ENCODE peak calls at places on chromosomes 5 and 9, in nine cellular contexts. E is A549, K is NB4, X is right lobe of liver, B is tibial nerve, D is ovary, H is heart left ventricle, L is stomach, P is body of pancreas. R is an unnamed sample.

GRCh38 chr5:10913181-10913810 is 152.3 kb upstream of the DAP start:
- DNase-seq in E (no peak), H (no peak), L (no peak), K (no peak), P (no peak), D (no peak), B (no peak), X (no peak), R (no peak)

GRCh38 chr5:1850324-1851154 is 32.2 kb downstream of the IRX4 start:
- DNase-seq in K (no peak), P (no peak), E (no peak), X (peak), H (no peak), D (no peak), L (no peak), B (no peak), R (no peak)

GRCh38 chr5:2206244-2207108 is 323.8 kb upstream of the IRX4 start:
- DNase-seq in P (no peak), K (no peak), B (no peak), E (no peak), L (no peak), X (no peak), H (no peak), D (no peak), R (no peak)

GRCh38 chr9:127835930-127836586 is 18.4 kb downstream of the ENG start:
- DNase-seq in H (no peak), E (no peak), L (no peak), B (no peak), D (peak), K (peak), X (no peak), P (no peak), R (no peak)

GRCh38 chr5:122063836-122064235 is 14.2 kb downstream of the LOX start:
- DNase-seq in D (no peak), B (no peak), L (no peak), E (no peak), K (no peak), H (no peak), X (no peak), P (no peak), R (no peak)

GRCh38 chr5:55773057-55773456 is 35.2 kb downstream of the DDX4 start:
- DNase-seq in L (no peak), P (no peak), X (no peak), D (no peak), E (peak), H (no peak), B (no peak), K (peak), R (no peak)

GRCh38 chr5:132747693-132748440 is 641 bp downstream of the CCNI2 start:
- DNase-seq in X (no peak), H (no peak), D (no peak), E (no peak), K (no peak), B (no peak), L (peak), P (no peak), R (no peak)

GRCh38 chr5:38601843-38602424 is 45.5 kb upstream of the LIFR start:
- DNase-seq in X (no peak), H (no peak), L (no peak), P (no peak), D (no peak), K (no peak), B (no peak), E (peak), R (no peak)

GRCh38 chr9:30197954-30198353 is 2186.5 kb upstream of the ACO1 start:
- DNase-seq in H (no peak), P (no peak), D (no peak), L (no peak), X (no peak), B (no peak), K (peak), E (peak), R (no peak)

GRCh38 chr5:123035320-123035949 is 1.1 kb downstream of the PPIC start:
- DNase-seq in H (peak), B (peak), K (no peak), P (peak), L (peak), E (peak), X (peak), D (peak), R (peak)

GRCh38 chr9:12819436-12820185 is 44.8 kb downstream of the LURAP1L start:
- DNase-seq in L (no peak), H (no peak), D (no peak), B (peak), E (peak), P (peak), K (peak), X (no peak), R (peak)

GRCh38 chr9:6955251-6955921 is 197.6 kb downstream of the KDM4C start:
- DNase-seq in E (no peak), D (no peak), H (no peak), K (no peak), B (no peak), X (no peak), P (no peak), L (no peak), R (no peak)

GRCh38 chr9:129407905-129408452 is 212.9 kb downstream of the C9orf50 start:
- DNase-seq in X (peak), D (no peak), H (no peak), E (no peak), B (no peak), K (no peak), L (no peak), P (no peak), R (no peak)

DNA sequence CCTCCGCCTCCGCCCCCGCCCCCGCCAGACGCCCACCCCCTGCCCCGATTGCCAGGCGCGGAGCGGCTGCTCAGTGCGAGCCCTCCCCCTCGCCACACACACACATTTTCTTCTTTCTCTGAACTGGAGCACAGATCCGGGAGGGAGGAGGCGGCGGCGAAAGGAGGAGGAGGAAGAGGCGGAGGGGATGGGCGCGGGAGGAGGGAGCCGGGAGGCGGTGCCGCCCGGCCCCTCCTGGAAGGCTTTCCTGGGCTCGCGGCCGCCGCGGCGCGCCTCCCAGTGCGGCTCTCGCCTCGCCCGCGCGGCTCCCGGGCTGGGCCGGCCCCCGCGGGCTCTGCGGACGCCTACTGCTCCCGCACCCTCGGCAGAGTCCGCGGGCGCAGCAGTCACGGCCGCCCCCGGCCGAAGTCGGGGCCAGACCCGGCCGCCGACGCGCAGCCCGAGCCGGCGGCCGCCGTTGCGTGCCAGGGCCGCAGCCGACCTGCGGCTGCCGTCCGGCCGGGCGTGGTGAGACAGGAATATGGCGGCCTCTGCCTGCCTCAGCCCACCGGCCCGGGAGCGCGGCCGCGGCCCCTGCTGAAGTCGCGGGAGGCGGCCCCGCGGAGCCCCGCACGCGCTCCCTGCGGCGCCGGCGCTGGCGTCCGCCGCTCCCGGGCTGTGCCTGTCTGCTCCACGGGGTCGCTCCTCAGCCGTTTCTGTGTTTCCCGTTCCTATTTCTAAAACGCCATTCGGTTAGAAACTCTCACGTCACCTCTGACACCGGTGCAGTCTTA is 401 bp upstream of the GNAQ start:
- DNase-seq in B (peak), L (peak), K (peak), H (peak), D (peak), P (peak), X (peak), E (peak), R (peak)
- TF ChIP-seq POLR2A in B (peak), L (no peak), K (peak), H (no peak), D (peak), P (peak), X (peak), E (peak), R (peak)

DNA sequence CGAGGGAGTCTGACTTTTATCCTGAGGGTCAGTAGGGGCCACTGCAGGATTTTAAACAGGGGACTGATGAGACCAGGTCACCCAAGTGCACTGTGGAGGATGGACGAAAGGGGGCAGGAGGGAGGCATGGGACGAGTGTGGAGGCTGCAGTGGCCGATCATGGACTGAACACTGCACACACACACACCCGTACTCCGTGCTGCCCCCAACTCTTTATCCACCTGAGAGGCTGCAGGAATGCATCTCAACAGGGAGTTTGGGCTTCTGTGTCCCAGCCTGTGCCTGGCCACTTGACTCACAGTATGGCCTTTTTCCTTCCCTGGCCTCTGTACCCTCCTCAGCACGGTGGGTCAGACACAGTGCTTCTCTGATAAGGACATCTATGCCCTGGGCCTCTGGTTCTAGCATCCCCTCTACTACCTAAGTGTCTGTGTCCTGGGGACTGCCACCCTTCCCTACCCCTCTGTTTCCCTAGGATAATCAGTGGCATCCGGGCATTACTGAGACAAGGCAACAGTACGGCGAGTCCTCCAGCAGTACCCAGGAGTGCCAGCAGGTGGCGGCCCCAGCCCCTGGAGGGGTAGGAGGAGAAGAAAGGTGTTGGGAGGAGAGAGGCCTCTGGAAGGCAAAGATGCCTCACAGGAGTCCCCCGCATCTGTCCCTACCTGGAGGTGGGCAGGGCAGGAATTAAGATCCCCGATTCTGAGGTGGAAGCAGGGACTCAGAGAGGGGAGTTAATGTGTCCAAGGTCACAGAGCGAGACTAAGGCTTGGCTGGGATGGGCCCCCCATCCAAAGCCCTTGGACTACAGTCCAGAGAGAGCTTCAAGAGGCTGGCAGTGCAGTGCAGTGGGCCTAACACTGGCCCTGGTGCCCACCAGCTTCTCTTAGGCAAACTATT is 5.1 kb upstream of the CDX1 start:
- DNase-seq in H (peak), K (peak), D (peak), P (peak), E (peak), L (peak), B (peak), X (peak), R (peak)
- TF ChIP-seq CTCF in H (peak), K (peak), D (peak), P (peak), E (peak), L (peak), B (peak), X (peak), R (peak)

GRCh38 chr5:173313311-173313710 is 14.9 kb downstream of the STC2 start:
- DNase-seq in L (no peak), B (no peak), X (no peak), P (no peak), H (no peak), K (no peak), D (no peak), E (no peak), R (no peak)

GRCh38 chr5:173312821-173313220 is 15.4 kb downstream of the STC2 start:
- DNase-seq in K (no peak), P (no peak), H (no peak), X (no peak), D (no peak), L (no peak), E (no peak), B (no peak), R (no peak)

GRCh38 chr5:173316463-173317020 is 11.7 kb downstream of the STC2 start:
- DNase-seq in D (no peak), H (no peak), E (no peak), K (no peak), B (no peak), P (peak), X (no peak), L (no peak), R (no peak)

GRCh38 chr5:173315495-173316352 is 12.5 kb downstream of the STC2 start:
- DNase-seq in B (peak), K (no peak), H (peak), D (no peak), L (no peak), E (no peak), P (peak), X (no peak), R (peak)

DNA sequence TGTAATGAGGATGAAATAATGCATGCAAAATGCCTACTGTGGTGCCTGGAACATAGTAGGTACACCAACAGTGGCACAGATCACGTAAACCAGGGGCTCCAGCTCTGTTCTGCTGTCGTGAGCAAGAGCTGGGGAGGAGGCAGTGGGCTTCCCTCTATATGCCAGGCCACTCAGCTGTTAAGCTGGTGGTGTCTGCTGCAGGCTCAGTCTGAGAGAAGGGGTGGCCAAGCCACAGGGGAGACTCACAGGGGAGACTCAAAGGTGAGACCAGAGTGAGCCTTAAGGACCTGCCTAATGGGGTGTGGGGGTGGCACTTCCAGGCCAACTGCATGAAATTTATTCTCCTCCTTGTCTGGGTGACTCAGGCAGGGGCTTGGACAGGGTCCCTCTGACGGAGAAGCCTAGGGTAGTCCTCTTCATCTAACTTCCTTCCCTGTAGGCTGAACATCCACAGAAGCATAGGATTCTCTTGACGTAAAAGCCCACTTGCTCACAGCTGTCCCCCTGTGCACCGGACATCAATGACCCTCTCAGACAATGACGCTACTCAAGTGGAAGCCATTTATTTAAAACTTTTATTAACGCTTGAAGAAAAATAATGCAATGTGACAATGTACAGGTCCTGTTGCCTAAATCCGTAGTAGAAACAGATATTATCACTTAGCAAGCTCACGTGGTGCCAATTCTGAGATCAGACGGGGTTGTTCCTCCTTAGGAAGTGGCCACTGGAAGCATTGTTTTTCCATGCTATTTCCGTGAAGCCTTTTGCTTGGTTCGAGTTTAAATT is 13.9 kb downstream of the STC2 start:
- DNase-seq in D (no peak), L (no peak), K (no peak), X (no peak), E (no peak), P (no peak), H (no peak), B (no peak), R (no peak)
- TF ChIP-seq POLR2A in D (no peak), L (no peak), K (no peak), X (no peak), E (no peak), P (no peak), H (no peak), B (no peak), R (no peak)

DNA sequence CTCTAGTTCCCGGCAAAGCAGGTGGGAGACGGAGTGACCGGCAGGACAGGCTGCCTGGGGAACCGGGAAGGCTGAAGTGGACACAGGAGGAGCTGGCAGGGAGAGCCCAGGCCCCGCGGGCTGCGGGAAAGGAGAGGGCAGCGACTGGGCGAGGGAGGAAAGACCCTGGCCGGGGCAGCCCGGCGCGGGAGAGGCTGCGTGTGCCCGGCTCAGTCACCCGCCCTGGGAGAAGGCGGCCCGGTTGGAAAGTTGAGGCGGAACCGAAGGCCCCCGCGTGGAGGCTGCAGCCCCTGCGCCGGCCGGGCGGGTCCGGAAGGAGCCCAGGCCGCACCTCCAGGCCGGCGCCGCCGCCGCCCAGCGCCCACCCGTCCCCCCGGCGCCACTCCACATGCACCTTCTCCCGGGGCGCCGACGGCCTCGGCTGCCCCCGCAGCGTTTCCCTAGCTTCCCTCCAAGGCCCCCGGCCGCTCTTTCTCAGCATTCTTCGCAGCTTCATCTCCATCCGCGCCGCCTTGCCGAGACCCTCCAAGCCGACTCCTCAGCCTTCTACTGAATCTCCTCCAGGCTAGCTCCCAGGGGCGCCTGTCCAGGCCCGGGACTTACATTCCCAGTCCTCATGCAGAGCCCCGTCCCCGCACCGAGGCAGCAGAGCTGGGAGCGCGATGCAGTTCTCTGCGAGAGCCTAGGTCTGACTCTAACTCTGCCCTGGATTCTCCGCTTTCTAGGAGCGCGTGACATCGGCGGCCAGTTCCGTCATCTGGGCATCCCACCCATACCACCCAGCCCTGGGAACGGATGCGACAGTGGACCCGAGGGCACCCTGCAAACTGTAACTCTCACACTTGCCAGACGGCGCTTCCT is 152.0 kb downstream of the ERCC6L2 start:
- DNase-seq in L (no peak), X (no peak), D (peak), B (no peak), E (no peak), P (no peak), H (peak), K (no peak), R (peak)
- TF ChIP-seq CTCF in L (no peak), X (no peak), D (no peak), B (peak), E (no peak), P (no peak), H (no peak), K (no peak), R (no peak)

DNA sequence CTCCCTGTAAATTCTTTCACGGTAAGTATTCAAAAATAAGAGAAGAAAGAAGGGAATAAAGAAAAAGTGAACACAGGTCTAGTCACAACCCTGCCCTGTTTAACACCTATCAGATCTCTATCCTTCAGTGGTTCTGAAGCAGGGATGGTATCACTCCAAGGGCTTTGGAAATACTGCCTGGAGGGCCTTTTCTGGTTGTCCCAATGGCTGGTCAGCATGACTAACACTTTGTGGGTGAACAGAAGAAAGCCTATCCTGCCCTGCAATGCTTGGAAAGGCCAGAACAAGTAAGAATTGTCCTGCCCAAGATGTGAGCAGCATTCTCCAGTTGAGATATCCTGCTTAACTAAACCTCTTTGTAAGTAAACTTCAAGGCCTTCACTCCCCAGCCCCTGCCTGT is 124.9 kb downstream of the TMEM167A start:
- DNase-seq in X (no peak), B (no peak), H (no peak), P (no peak), E (no peak), K (no peak), L (no peak), D (no peak), R (no peak)
- TF ChIP-seq POLR2A in X (no peak), B (no peak), H (no peak), P (no peak), E (no peak), K (no peak), L (no peak), D (no peak), R (no peak)